ENCODE peak calls at places on chromosome 19, in four cellular contexts. One of them, this sample, is unnamed.

GRCh38 chr19:35755550-35756371 is 1.1 kb downstream of the HSPB6 start:
- DNase-seq in HFFc6: peak
- DNase-seq in kidney: peak
- DNase-seq in fibroblast of gingiva: peak
- DNase-seq in this sample: peak

GRCh38 chr19:17246681-17247425 is 1.1 kb upstream of the NR2F6 start:
- DNase-seq in kidney: no peak
- DNase-seq in fibroblast of gingiva: peak
- DNase-seq in HFFc6: no peak
- DNase-seq in this sample: no peak

GRCh38 chr19:55368701-55369563 is 1.3 kb downstream of the IL11 start:
- DNase-seq in HFFc6: peak
- DNase-seq in fibroblast of gingiva: no peak
- DNase-seq in kidney: peak
- DNase-seq in this sample: peak

GRCh38 chr19:38676878-38677646 is 29.6 kb downstream of the ACTN4 start:
- DNase-seq in HFFc6: no peak
- DNase-seq in kidney: peak
- DNase-seq in fibroblast of gingiva: no peak
- DNase-seq in this sample: no peak

GRCh38 chr19:19296953-19297689 is 23.2 kb downstream of the SUGP1 start:
- DNase-seq in HFFc6: no peak
- DNase-seq in fibroblast of gingiva: no peak
- DNase-seq in kidney: no peak
- DNase-seq in this sample: no peak

GRCh38 chr19:36573948-36574726 is 1.0 kb upstream of the ZNF529 start:
- DNase-seq in fibroblast of gingiva: peak
- DNase-seq in kidney: no peak
- DNase-seq in HFFc6: peak
- DNase-seq in this sample: peak

GRCh38 chr19:16623576-16623975 is 4.4 kb downstream of the MED26 start:
- DNase-seq in HFFc6: no peak
- DNase-seq in kidney: no peak
- DNase-seq in fibroblast of gingiva: no peak
- DNase-seq in this sample: no peak

GRCh38 chr19:7783991-7784421 is 21.0 kb downstream of the CLEC4M start:
- DNase-seq in fibroblast of gingiva: peak
- DNase-seq in HFFc6: peak
- DNase-seq in kidney: no peak
- DNase-seq in this sample: peak

GRCh38 chr19:19900124-19900523 is 622 bp upstream of the ZNF93 start:
- DNase-seq in HFFc6: peak
- DNase-seq in kidney: no peak
- DNase-seq in fibroblast of gingiva: peak
- DNase-seq in this sample: peak

GRCh38 chr19:55553217-55554182 is 8.2 kb upstream of the SBK3 start:
- DNase-seq in fibroblast of gingiva: no peak
- DNase-seq in HFFc6: no peak
- DNase-seq in kidney: no peak
- DNase-seq in this sample: no peak

GRCh38 chr19:48230555-48231129 is 25.1 kb downstream of the CARD8 start:
- DNase-seq in kidney: no peak
- DNase-seq in fibroblast of gingiva: no peak
- DNase-seq in HFFc6: no peak
- DNase-seq in this sample: no peak

GRCh38 chr19:9406798-9407352 is 28.5 kb downstream of the ZNF266 start:
- DNase-seq in HFFc6: peak
- DNase-seq in fibroblast of gingiva: peak
- DNase-seq in kidney: peak
- DNase-seq in this sample: peak

GRCh38 chr19:45547211-45547770 is 37.3 kb downstream of the OPA3 start:
- DNase-seq in HFFc6: no peak
- DNase-seq in kidney: no peak
- DNase-seq in fibroblast of gingiva: no peak
- DNase-seq in this sample: no peak

GRCh38 chr19:45878043-45878794 is 7.7 kb downstream of the IRF2BP1 start:
- DNase-seq in fibroblast of gingiva: no peak
- DNase-seq in HFFc6: no peak
- DNase-seq in kidney: no peak
- DNase-seq in this sample: no peak

GRCh38 chr19:18308051-18308947 is 14.6 kb downstream of the LSM4 start:
- DNase-seq in fibroblast of gingiva: no peak
- DNase-seq in HFFc6: no peak
- DNase-seq in kidney: no peak
- DNase-seq in this sample: no peak

GRCh38 chr19:55090564-55090963 is 14.9 kb downstream of the EPS8L1 start:
- DNase-seq in kidney: peak
- DNase-seq in HFFc6: no peak
- DNase-seq in fibroblast of gingiva: no peak
- DNase-seq in this sample: no peak

GRCh38 chr19:36140289-36141038 is 598 bp downstream of the CAPNS1 start:
- DNase-seq in fibroblast of gingiva: peak
- DNase-seq in kidney: peak
- DNase-seq in HFFc6: no peak
- DNase-seq in this sample: peak